ENCODE peak calls at places on chromosomes 5 and 9, in nine cellular contexts. F, P, B, M, R, H, S, I and W are unnamed samples.

GRCh38 chr5:77993799-77994318 is 217.7 kb upstream of the TBCA start:
- DNase-seq in F (no peak), P (no peak), B (no peak), M (no peak), R (no peak), H (no peak), S (no peak), I (no peak), W (no peak)

GRCh38 chr5:66197764-66198405 is 53.8 kb downstream of the SREK1 start:
- DNase-seq in F (no peak), P (no peak), B (no peak), M (no peak), R (no peak), H (no peak), S (no peak), I (peak), W (no peak)

GRCh38 chr5:123945548-123945947 is 433.6 kb downstream of the CSNK1G3 start:
- DNase-seq in F (no peak), P (no peak), B (no peak), M (no peak), R (no peak), H (no peak), S (no peak), I (no peak), W (no peak)

GRCh38 chr9:116774421-116774820 is 87.3 kb downstream of the TRIM32 start:
- DNase-seq in F (no peak), P (no peak), B (no peak), M (no peak), R (no peak), H (no peak), S (no peak), I (no peak), W (no peak)

GRCh38 chr9:109013678-109014145 is 413 bp upstream of the CTNNAL1 start:
- DNase-seq in F (peak), P (no peak), B (no peak), M (no peak), R (no peak), H (no peak), S (no peak), I (no peak), W (peak)

GRCh38 chr9:36928670-36929349 is 105.3 kb downstream of the PAX5 start:
- DNase-seq in F (peak), P (no peak), B (no peak), M (no peak), R (no peak), H (no peak), S (no peak), I (peak), W (no peak)

GRCh38 chr9:85045271-85045670 is 375.7 kb downstream of the NTRK2 start:
- DNase-seq in F (peak), P (no peak), B (no peak), M (no peak), R (no peak), H (no peak), S (no peak), I (no peak), W (no peak)

GRCh38 chr5:137648361-137648760 is 87.5 kb downstream of the KLHL3 start:
- DNase-seq in F (no peak), P (no peak), B (no peak), M (no peak), R (no peak), H (no peak), S (no peak), I (no peak), W (no peak)

GRCh38 chr5:1016036-1016435 is 7.4 kb downstream of the NKD2 start:
- DNase-seq in F (no peak), P (peak), B (no peak), M (no peak), R (no peak), H (peak), S (no peak), I (no peak), W (no peak)

GRCh38 chr5:92980491-92980890 is 600.5 kb downstream of the NR2F1-AS1 start:
- DNase-seq in F (no peak), P (no peak), B (no peak), M (no peak), R (no peak), H (no peak), S (no peak), I (peak), W (no peak)

GRCh38 chr5:131976414-131977211 is 31.1 kb upstream of the MEIKIN start:
- DNase-seq in F (no peak), P (no peak), B (no peak), M (no peak), R (no peak), H (no peak), S (no peak), I (no peak), W (no peak)

GRCh38 chr5:97854871-97855762 is 672.1 kb upstream of the RIOK2 start:
- DNase-seq in F (no peak), P (no peak), B (no peak), M (no peak), R (no peak), H (no peak), S (no peak), I (peak), W (no peak)

GRCh38 chr5:177117441-177118045 is 16.0 kb upstream of the NSD1 start:
- DNase-seq in F (no peak), P (no peak), B (no peak), M (no peak), R (no peak), H (no peak), S (no peak), I (no peak), W (no peak)

GRCh38 chr5:141523991-141524390 is 35.1 kb downstream of the PCDHGC5 start:
- DNase-seq in F (no peak), P (no peak), B (no peak), M (no peak), R (no peak), H (no peak), S (no peak), I (no peak), W (no peak)

GRCh38 chr5:2134543-2135299 is 252.0 kb upstream of the IRX4 start:
- DNase-seq in F (no peak), P (no peak), B (no peak), M (no peak), R (no peak), H (no peak), S (no peak), I (peak), W (no peak)

GRCh38 chr9:104863180-104863883 is 64.6 kb downstream of the ABCA1 start:
- DNase-seq in F (peak), P (no peak), B (peak), M (no peak), R (peak), H (no peak), S (peak), I (peak), W (no peak)

GRCh38 chr5:79074641-79075040 is 5.1 kb downstream of the BHMT2 start:
- DNase-seq in F (peak), P (no peak), B (no peak), M (no peak), R (no peak), H (no peak), S (no peak), I (peak), W (no peak)

GRCh38 chr9:136304981-136305380 is 1.1 kb upstream of the CCDC187 start:
- DNase-seq in F (no peak), P (no peak), B (no peak), M (no peak), R (no peak), H (no peak), S (no peak), I (no peak), W (no peak)

GRCh38 chr9:92725266-92725545 is 39.4 kb downstream of the BICD2 start:
- DNase-seq in F (no peak), P (no peak), B (no peak), M (no peak), R (peak), H (no peak), S (no peak), I (no peak), W (no peak)

GRCh38 chr9:127972316-127972871 is 8.4 kb downstream of the EEIG1 start:
- DNase-seq in F (no peak), P (no peak), B (peak), M (no peak), R (no peak), H (no peak), S (no peak), I (no peak), W (no peak)

GRCh38 chr5:16759147-16759800 is 142.5 kb upstream of the RETREG1 start:
- DNase-seq in F (no peak), P (no peak), B (no peak), M (no peak), R (no peak), H (no peak), S (peak), I (no peak), W (no peak)

GRCh38 chr9:85212887-85213286 is 528.9 kb downstream of the AGTPBP1 start:
- DNase-seq in F (peak), P (no peak), B (no peak), M (no peak), R (no peak), H (no peak), S (no peak), I (peak), W (no peak)

GRCh38 chr9:121706149-121706548 is 54.7 kb downstream of the DAB2IP start:
- DNase-seq in F (no peak), P (no peak), B (no peak), M (no peak), R (no peak), H (no peak), S (no peak), I (no peak), W (no peak)

GRCh38 chr5:151098185-151098813 is 17.5 kb upstream of the TNIP1 start:
- DNase-seq in F (no peak), P (no peak), B (no peak), M (no peak), R (no peak), H (no peak), S (no peak), I (no peak), W (no peak)

GRCh38 chr5:78327761-78328510 is 32.5 kb upstream of the SCAMP1 start:
- DNase-seq in F (no peak), P (no peak), B (no peak), M (no peak), R (no peak), H (no peak), S (no peak), I (peak), W (no peak)

GRCh38 chr9:100354121-100354800 is 1.5 kb upstream of the TEX10 start:
- DNase-seq in F (no peak), P (no peak), B (no peak), M (no peak), R (no peak), H (no peak), S (no peak), I (no peak), W (no peak)

GRCh38 chr5:136028782-136029742 is at the start of gene TGFBI:
- DNase-seq in F (peak), P (no peak), B (peak), M (peak), R (no peak), H (peak), S (no peak), I (peak), W (no peak)

GRCh38 chr9:132030626-132031325 is 48.9 kb downstream of the MED27 start:
- DNase-seq in F (no peak), P (no peak), B (no peak), M (no peak), R (no peak), H (no peak), S (no peak), I (no peak), W (no peak)

GRCh38 chr5:76942581-76942980 is 10.3 kb upstream of the CRHBP start:
- DNase-seq in F (no peak), P (no peak), B (no peak), M (no peak), R (no peak), H (no peak), S (no peak), I (peak), W (no peak)

GRCh38 chr9:128895556-128895955 is 13.6 kb downstream of the LRRC8A start:
- DNase-seq in F (no peak), P (no peak), B (no peak), M (no peak), R (no peak), H (no peak), S (no peak), I (no peak), W (no peak)

GRCh38 chr5:67897431-67897830 is 318.1 kb upstream of the PIK3R1 start:
- DNase-seq in F (no peak), P (no peak), B (no peak), M (no peak), R (no peak), H (no peak), S (no peak), I (peak), W (no peak)